ENCODE peak calls at places on chromosomes 16 and 17, in ten cellular contexts. F is mammary epithelial cell, N is heart left ventricle, O is heart right ventricle, Y is kidney, S is sigmoid colon, J is pancreas, G is tibial artery, C is OCI-LY7, H is H1. R is an unnamed sample.
A peak's percentile ranks its signal among the peaks of the same experiment; 100 is the strongest.

GRCh38 chr16:3819741-3820724 is 60.5 kb downstream of the CREBBP start:
- DNase-seq in F (peak; percentile 86), N (peak; percentile 66), O (peak; percentile 82), Y (no peak), S (no peak), J (peak; percentile 53), G (no peak), C (no peak), H (no peak), R (no peak)

GRCh38 chr17:38868095-38868967 is 1.5 kb upstream of the LASP1 start:
- DNase-seq in F (no peak), N (peak; percentile 67), O (peak; percentile 72), Y (peak; percentile 92), S (peak; percentile 83), J (peak; percentile 48), G (peak; percentile 75), C (peak; percentile 83), H (no peak), R (peak; percentile 89)

GRCh38 chr16:50037791-50038190 is 12.8 kb downstream of the CNEP1R1 start:
- DNase-seq in F (no peak), N (no peak), O (no peak), Y (no peak), S (no peak), J (no peak), G (no peak), C (no peak), H (no peak), R (no peak)

GRCh38 chr16:89031715-89032659 is 55.0 kb upstream of the CBFA2T3 start:
- DNase-seq in F (no peak), N (no peak), O (peak; percentile 16), Y (peak; percentile 64), S (no peak), J (no peak), G (peak; percentile 58), C (peak; percentile 49), H (no peak), R (no peak)

GRCh38 chr17:187130-187529 is 5.7 kb upstream of the DOC2B start:
- DNase-seq in F (no peak), N (no peak), O (no peak), Y (peak; percentile 15), S (no peak), J (no peak), G (no peak), C (no peak), H (no peak), R (no peak)

GRCh38 chr17:39237586-39237985 is 11.8 kb upstream of the STAC2 start:
- DNase-seq in F (no peak), N (no peak), O (no peak), Y (no peak), S (no peak), J (no peak), G (no peak), C (no peak), H (no peak), R (no peak)

GRCh38 chr17:46853896-46854444 is 2.6 kb downstream of the WNT9B start:
- DNase-seq in F (peak; percentile 32), N (no peak), O (no peak), Y (no peak), S (no peak), J (no peak), G (no peak), C (no peak), H (no peak), R (no peak)

GRCh38 chr17:80880650-80880989 is 111.0 kb upstream of the CHMP6 start:
- DNase-seq in F (no peak), N (no peak), O (no peak), Y (no peak), S (peak; percentile 35), J (no peak), G (no peak), C (no peak), H (no peak), R (no peak)

GRCh38 chr17:38674013-38674748 is 576 bp downstream of the EPOP start:
- DNase-seq in F (no peak), N (no peak), O (no peak), Y (peak; percentile 79), S (no peak), J (peak; percentile 39), G (no peak), C (peak; percentile 56), H (peak; percentile 69), R (no peak)

GRCh38 chr16:60261425-60261824 is 1527.3 kb upstream of the GOT2 start:
- DNase-seq in F (no peak), N (no peak), O (no peak), Y (no peak), S (no peak), J (no peak), G (no peak), C (no peak), H (no peak), R (no peak)

GRCh38 chr16:11181889-11182279 is 74.1 kb downstream of the SOCS1 start:
- DNase-seq in F (peak; percentile 44), N (no peak), O (no peak), Y (no peak), S (no peak), J (no peak), G (no peak), C (no peak), H (no peak), R (no peak)

GRCh38 chr16:54335230-54335629 is 48.6 kb upstream of the IRX3 start:
- DNase-seq in F (no peak), N (no peak), O (no peak), Y (no peak), S (no peak), J (no peak), G (no peak), C (no peak), H (no peak), R (no peak)

GRCh38 chr17:57377094-57377493 is 120.8 kb downstream of the MSI2 start:
- DNase-seq in F (no peak), N (no peak), O (no peak), Y (no peak), S (no peak), J (peak; percentile 46), G (no peak), C (no peak), H (no peak), R (no peak)

GRCh38 chr17:16887523-16888095 is 84.3 kb downstream of the TNFRSF13B start:
- DNase-seq in F (no peak), N (no peak), O (no peak), Y (no peak), S (no peak), J (no peak), G (no peak), C (no peak), H (no peak), R (peak; percentile 54)

GRCh38 chr16:84562174-84562815 is 55.6 kb downstream of the COTL1 start:
- DNase-seq in F (no peak), N (no peak), O (no peak), Y (no peak), S (no peak), J (no peak), G (peak; percentile 33), C (peak; percentile 24), H (no peak), R (no peak)

GRCh38 chr16:89557230-89557935 is 3.1 kb upstream of the RPL13 start:
- DNase-seq in F (peak; percentile 56), N (peak; percentile 69), O (peak; percentile 78), Y (peak; percentile 88), S (peak; percentile 81), J (peak; percentile 76), G (peak; percentile 74), C (peak; percentile 75), H (peak; percentile 98), R (no peak)

DNA sequence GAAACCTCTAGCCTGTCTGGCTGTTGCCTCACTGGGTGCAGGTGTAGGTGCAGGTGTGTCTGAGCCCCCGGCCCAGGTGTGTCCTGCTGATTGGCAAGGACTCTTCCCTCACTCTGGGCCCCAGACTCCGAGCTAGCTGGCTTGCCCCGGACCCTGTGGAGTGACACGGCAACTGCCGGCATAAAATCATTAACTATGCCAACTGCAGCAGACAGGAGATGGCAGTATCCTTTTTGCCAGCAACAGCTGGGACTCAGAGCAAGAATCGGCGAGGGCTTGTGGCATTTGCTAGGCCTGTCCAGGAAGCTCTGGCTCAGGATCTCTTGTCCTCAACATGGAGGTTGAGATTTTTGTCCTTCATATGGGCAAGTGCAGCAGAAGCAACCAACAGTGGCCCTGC is 20.8 kb downstream of the CIAPIN1 start:
- DNase-seq in F (no peak), N (no peak), O (no peak), Y (no peak), S (no peak), J (no peak), G (no peak), C (no peak), H (no peak), R (no peak)
- H3K27ac ChIP-seq in F (no peak overlapping the region), N (no peak overlapping the region), O (no peak overlapping the region), Y (no peak overlapping the region), S (no peak overlapping the region), J (no peak overlapping the region), G (no peak overlapping the region), C (no peak overlapping the region), H (no peak overlapping the region), R (no peak overlapping the region)

GRCh38 chr16:68265078-68265925 is 976 bp downstream of the SLC7A6 start:
- DNase-seq in F (peak; percentile 75), N (peak; percentile 54), O (peak; percentile 58), Y (peak; percentile 81), S (peak; percentile 87), J (no peak), G (peak; percentile 83), C (peak; percentile 54), H (peak; percentile 55), R (no peak)
- H3K4me3 ChIP-seq in F (peak overlapping the region; percentile 48), N (peak overlapping the region; percentile 53), O (peak overlapping the region; percentile 94), Y (peak overlapping the region; percentile 64), S (peak overlapping the region; percentile 84), J (peak overlapping the region; percentile 72), G (peak overlapping the region; percentile 83), C (peak overlapping the region; percentile 75), H (peak overlapping the region; percentile 78), R (peak overlapping the region; percentile 85)

GRCh38 chr17:7972131-7972785 is 30.2 kb upstream of the GUCY2D start:
- DNase-seq in F (no peak), N (no peak), O (no peak), Y (no peak), S (peak; percentile 50), J (no peak), G (no peak), C (peak; percentile 12), H (no peak), R (no peak)
- TF ChIP-seq CTCF in F (peak; percentile 46), N (no peak), O (no peak), Y (no peak), S (no peak), J (no peak), G (no peak), C (peak; percentile 69), H (no peak), R (no peak)

DNA sequence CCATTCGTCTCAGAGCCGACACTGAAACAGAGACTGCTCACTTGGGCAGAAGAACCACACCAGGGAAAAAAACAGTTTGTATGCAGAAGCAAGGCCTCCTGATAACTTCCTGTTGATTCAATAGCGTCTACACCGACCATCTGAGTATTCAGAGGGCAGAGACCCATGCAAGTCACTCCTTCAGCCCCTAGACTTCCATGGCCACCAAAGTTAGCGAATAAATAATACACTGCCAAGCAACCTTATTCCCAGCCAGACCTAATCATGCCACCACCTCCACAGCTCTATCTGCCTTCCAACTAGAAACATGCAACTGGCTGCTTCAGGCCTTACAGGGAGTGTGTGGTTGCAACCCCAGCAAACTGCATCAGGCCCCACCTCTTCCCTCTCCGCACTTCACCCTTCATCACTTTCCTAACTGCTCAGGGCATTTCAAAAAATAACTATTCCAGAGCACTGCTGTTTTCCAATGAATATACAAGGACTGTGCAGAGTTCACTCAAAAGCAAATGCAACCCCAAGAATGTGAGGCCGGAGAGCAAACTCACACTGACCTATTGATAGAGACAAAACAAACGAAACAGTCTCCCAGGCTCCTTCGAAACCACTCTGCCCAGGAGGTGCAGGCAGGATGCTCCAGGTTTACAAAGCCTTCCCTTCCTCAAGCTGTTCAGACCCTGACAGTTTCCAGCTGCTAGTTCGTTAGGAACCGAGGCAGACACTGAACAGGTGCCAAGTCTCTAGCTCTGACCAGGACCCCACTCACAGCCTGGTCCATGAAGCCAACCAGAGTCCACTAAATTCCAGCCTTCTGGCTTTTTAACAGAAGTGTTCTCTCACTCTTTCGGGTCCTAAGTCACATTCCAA is 3.6 kb downstream of the USP7 start:
- DNase-seq in F (no peak), N (no peak), O (no peak), Y (no peak), S (no peak), J (no peak), G (no peak), C (peak; percentile 49), H (no peak), R (no peak)
- H3K27ac ChIP-seq in F (no peak overlapping the region), N (peak overlapping the region; percentile 44), O (peak overlapping the region; percentile 58), Y (no peak overlapping the region), S (peak overlapping the region; percentile 83), J (peak overlapping the region; percentile 5), G (no peak overlapping the region), C (no peak overlapping the region), H (no peak overlapping the region), R (peak overlapping the region; percentile 72)

R was measured in coronary artery.